ENCODE peak calls at places on chromosome 10, in eight cellular contexts. One of them, this sample, is unnamed.

GRCh38 chr10:101894266-101894665 is 50.7 kb upstream of the KCNIP2 start:
- DNase-seq in SK-N-DZ: no peak
- DNase-seq in ACHN: no peak
- DNase-seq in GM10248: no peak
- DNase-seq in A549: no peak
- DNase-seq in fibroblast of the conjunctiva: no peak
- DNase-seq in RWPE1: no peak
- DNase-seq in activated CD8-positive, alpha-beta memory T cell treated with anti-CD3 and anti-CD28 coated beads for 48 hours: no peak
- DNase-seq in this sample: no peak

GRCh38 chr10:78314651-78315050 is 281.0 kb downstream of the RPS24 start:
- DNase-seq in SK-N-DZ: no peak
- DNase-seq in ACHN: no peak
- DNase-seq in GM10248: no peak
- DNase-seq in A549: no peak
- DNase-seq in fibroblast of the conjunctiva: no peak
- DNase-seq in RWPE1: no peak
- DNase-seq in activated CD8-positive, alpha-beta memory T cell treated with anti-CD3 and anti-CD28 coated beads for 48 hours: no peak
- DNase-seq in this sample: no peak

GRCh38 chr10:59903871-59904270 is 2.5 kb downstream of the CCDC6 start:
- DNase-seq in SK-N-DZ: no peak
- DNase-seq in ACHN: no peak
- DNase-seq in GM10248: no peak
- DNase-seq in A549: no peak
- DNase-seq in fibroblast of the conjunctiva: no peak
- DNase-seq in RWPE1: no peak
- DNase-seq in activated CD8-positive, alpha-beta memory T cell treated with anti-CD3 and anti-CD28 coated beads for 48 hours: no peak
- DNase-seq in this sample: no peak

GRCh38 chr10:323651-324293 is 188.5 kb downstream of the ZMYND11 start:
- DNase-seq in SK-N-DZ: no peak
- DNase-seq in ACHN: peak
- DNase-seq in GM10248: peak
- DNase-seq in A549: peak
- DNase-seq in fibroblast of the conjunctiva: peak
- DNase-seq in RWPE1: peak
- DNase-seq in activated CD8-positive, alpha-beta memory T cell treated with anti-CD3 and anti-CD28 coated beads for 48 hours: no peak
- DNase-seq in this sample: peak

GRCh38 chr10:86344281-86344680 is 22.3 kb downstream of the GRID1 start:
- DNase-seq in SK-N-DZ: no peak
- DNase-seq in ACHN: no peak
- DNase-seq in GM10248: no peak
- DNase-seq in A549: no peak
- DNase-seq in fibroblast of the conjunctiva: no peak
- DNase-seq in RWPE1: no peak
- DNase-seq in activated CD8-positive, alpha-beta memory T cell treated with anti-CD3 and anti-CD28 coated beads for 48 hours: no peak
- DNase-seq in this sample: no peak

GRCh38 chr10:66625709-66626590 is 299.9 kb upstream of the LRRTM3 start:
- DNase-seq in SK-N-DZ: no peak
- DNase-seq in ACHN: no peak
- DNase-seq in GM10248: no peak
- DNase-seq in A549: no peak
- DNase-seq in fibroblast of the conjunctiva: no peak
- DNase-seq in RWPE1: no peak
- DNase-seq in activated CD8-positive, alpha-beta memory T cell treated with anti-CD3 and anti-CD28 coated beads for 48 hours: no peak
- DNase-seq in this sample: no peak

GRCh38 chr10:128062837-128063563 is 63.2 kb downstream of the MKI67 start:
- DNase-seq in SK-N-DZ: no peak
- DNase-seq in ACHN: no peak
- DNase-seq in GM10248: peak
- DNase-seq in A549: no peak
- DNase-seq in fibroblast of the conjunctiva: no peak
- DNase-seq in RWPE1: no peak
- DNase-seq in activated CD8-positive, alpha-beta memory T cell treated with anti-CD3 and anti-CD28 coated beads for 48 hours: no peak
- DNase-seq in this sample: no peak

GRCh38 chr10:33100996-33101747 is 143.1 kb upstream of the ITGB1 start:
- DNase-seq in SK-N-DZ: no peak
- DNase-seq in ACHN: no peak
- DNase-seq in GM10248: no peak
- DNase-seq in A549: no peak
- DNase-seq in fibroblast of the conjunctiva: no peak
- DNase-seq in RWPE1: no peak
- DNase-seq in activated CD8-positive, alpha-beta memory T cell treated with anti-CD3 and anti-CD28 coated beads for 48 hours: no peak
- DNase-seq in this sample: no peak

GRCh38 chr10:123150986-123151738 is 3.0 kb upstream of the BUB3 start:
- DNase-seq in SK-N-DZ: no peak
- DNase-seq in ACHN: peak
- DNase-seq in GM10248: peak
- DNase-seq in A549: no peak
- DNase-seq in fibroblast of the conjunctiva: no peak
- DNase-seq in RWPE1: no peak
- DNase-seq in activated CD8-positive, alpha-beta memory T cell treated with anti-CD3 and anti-CD28 coated beads for 48 hours: no peak
- DNase-seq in this sample: no peak

GRCh38 chr10:132408367-132408781 is 11.4 kb downstream of the PWWP2B start:
- DNase-seq in SK-N-DZ: no peak
- DNase-seq in ACHN: no peak
- DNase-seq in GM10248: no peak
- DNase-seq in A549: no peak
- DNase-seq in fibroblast of the conjunctiva: no peak
- DNase-seq in RWPE1: no peak
- DNase-seq in activated CD8-positive, alpha-beta memory T cell treated with anti-CD3 and anti-CD28 coated beads for 48 hours: no peak
- DNase-seq in this sample: no peak

This sample was measured in amniotic stem cell.